ENCODE peak calls at places on chromosome 2, in eight cellular contexts. One of them, this sample, is unnamed.

GRCh38 chr2:197358927-197359326 is 48.3 kb upstream of the ANKRD44 start:
- DNase-seq in spleen: no peak
- DNase-seq in hepatocyte: no peak
- DNase-seq in epithelial cell of esophagus: no peak
- DNase-seq in Calu3: no peak
- DNase-seq in ovary: no peak
- DNase-seq in GM04504: no peak
- DNase-seq in A172: no peak
- DNase-seq in this sample: no peak

GRCh38 chr2:101991731-101992145 is at the start of gene IL1R2:
- DNase-seq in spleen: peak; percentile 92
- DNase-seq in hepatocyte: no peak
- DNase-seq in epithelial cell of esophagus: peak; percentile 58
- DNase-seq in Calu3: peak; percentile 32
- DNase-seq in ovary: no peak
- DNase-seq in GM04504: no peak
- DNase-seq in A172: no peak
- DNase-seq in this sample: no peak

GRCh38 chr2:240561325-240561971 is 1.3 kb downstream of the DUSP28 start:
- DNase-seq in spleen: no peak
- DNase-seq in hepatocyte: peak; percentile 63
- DNase-seq in epithelial cell of esophagus: peak; percentile 92
- DNase-seq in Calu3: no peak
- DNase-seq in ovary: no peak
- DNase-seq in GM04504: no peak
- DNase-seq in A172: peak; percentile 80
- DNase-seq in this sample: no peak

GRCh38 chr2:69725706-69726360 is 16.1 kb upstream of the ANXA4 start:
- DNase-seq in spleen: no peak
- DNase-seq in hepatocyte: no peak
- DNase-seq in epithelial cell of esophagus: no peak
- DNase-seq in Calu3: no peak
- DNase-seq in ovary: no peak
- DNase-seq in GM04504: no peak
- DNase-seq in A172: no peak
- DNase-seq in this sample: no peak

GRCh38 chr2:227324671-227325055 is 388 bp upstream of the MFF start:
- DNase-seq in spleen: no peak
- DNase-seq in hepatocyte: no peak
- DNase-seq in epithelial cell of esophagus: no peak
- DNase-seq in Calu3: peak; percentile 12
- DNase-seq in ovary: peak; percentile 8
- DNase-seq in GM04504: no peak
- DNase-seq in A172: peak; percentile 32
- DNase-seq in this sample: no peak

GRCh38 chr2:29376541-29376940 is 261.3 kb downstream of the CLIP4 start:
- DNase-seq in spleen: no peak
- DNase-seq in hepatocyte: no peak
- DNase-seq in epithelial cell of esophagus: no peak
- DNase-seq in Calu3: no peak
- DNase-seq in ovary: no peak
- DNase-seq in GM04504: no peak
- DNase-seq in A172: no peak
- DNase-seq in this sample: no peak

GRCh38 chr2:68379184-68379708 is 14.2 kb downstream of the PLEK start:
- DNase-seq in spleen: no peak
- DNase-seq in hepatocyte: no peak
- DNase-seq in epithelial cell of esophagus: no peak
- DNase-seq in Calu3: no peak
- DNase-seq in ovary: no peak
- DNase-seq in GM04504: no peak
- DNase-seq in A172: no peak
- DNase-seq in this sample: no peak

GRCh38 chr2:239307921-239308620 is 92.7 kb downstream of the HDAC4 start:
- DNase-seq in spleen: peak; percentile 64
- DNase-seq in hepatocyte: no peak
- DNase-seq in epithelial cell of esophagus: no peak
- DNase-seq in Calu3: no peak
- DNase-seq in ovary: peak; percentile 9
- DNase-seq in GM04504: no peak
- DNase-seq in A172: no peak
- DNase-seq in this sample: peak; percentile 40

GRCh38 chr2:55119711-55120487 is 69.6 kb upstream of the RTN4 start:
- DNase-seq in spleen: no peak
- DNase-seq in hepatocyte: no peak
- DNase-seq in epithelial cell of esophagus: no peak
- DNase-seq in Calu3: no peak
- DNase-seq in ovary: no peak
- DNase-seq in GM04504: no peak
- DNase-seq in A172: no peak
- DNase-seq in this sample: no peak

GRCh38 chr2:84925336-84925723 is 19.9 kb downstream of the TMSB10 start:
- DNase-seq in spleen: peak; percentile 76
- DNase-seq in hepatocyte: no peak
- DNase-seq in epithelial cell of esophagus: peak; percentile 92
- DNase-seq in Calu3: no peak
- DNase-seq in ovary: no peak
- DNase-seq in GM04504: no peak
- DNase-seq in A172: no peak
- DNase-seq in this sample: no peak

GRCh38 chr2:147082850-147083522 is 761.8 kb upstream of the ACVR2A start:
- DNase-seq in spleen: no peak
- DNase-seq in hepatocyte: peak; percentile 67
- DNase-seq in epithelial cell of esophagus: peak; percentile 82
- DNase-seq in Calu3: peak; percentile 68
- DNase-seq in ovary: no peak
- DNase-seq in GM04504: peak; percentile 40
- DNase-seq in A172: peak; percentile 42
- DNase-seq in this sample: peak; percentile 80

GRCh38 chr2:230770804-230771203 is 58.2 kb downstream of the CAB39 start:
- DNase-seq in spleen: no peak
- DNase-seq in hepatocyte: no peak
- DNase-seq in epithelial cell of esophagus: no peak
- DNase-seq in Calu3: no peak
- DNase-seq in ovary: no peak
- DNase-seq in GM04504: no peak
- DNase-seq in A172: no peak
- DNase-seq in this sample: no peak

GRCh38 chr2:23566236-23567142 is 181.5 kb downstream of the KLHL29 start:
- DNase-seq in spleen: no peak
- DNase-seq in hepatocyte: no peak
- DNase-seq in epithelial cell of esophagus: peak; percentile 38
- DNase-seq in Calu3: peak; percentile 54
- DNase-seq in ovary: no peak
- DNase-seq in GM04504: no peak
- DNase-seq in A172: peak; percentile 32
- DNase-seq in this sample: peak; percentile 69

This sample was measured in islet precursor cell.